ENCODE peak calls at places on chromosomes 2 and 18, in eight cellular contexts. R, H, X, Q, M, W, B and S are unnamed samples.

GRCh38 chr2:19883971-19884720 is 17.6 kb downstream of the TTC32 start:
- DNase-seq in R (no peak), X (no peak), B (no peak), M (no peak), Q (no peak), H (no peak), W (no peak), S (no peak)

GRCh38 chr2:25042321-25043240 is 705 bp downstream of the EFR3B start:
- DNase-seq in Q (no peak), B (peak), H (peak), M (no peak), R (peak), X (peak), W (no peak), S (peak)

GRCh38 chr18:13446581-13447470 is 228.3 kb downstream of the LDLRAD4 start:
- DNase-seq in Q (no peak), X (no peak), W (no peak), M (no peak), R (no peak), B (no peak), H (no peak), S (peak)

GRCh38 chr2:31440764-31441163 is 26.2 kb upstream of the XDH start:
- DNase-seq in Q (no peak), M (no peak), X (no peak), W (no peak), H (no peak), B (no peak), R (no peak), S (no peak)

GRCh38 chr2:217988014-217988839 is 14.6 kb downstream of the TNS1 start:
- DNase-seq in W (peak), R (peak), M (no peak), Q (peak), B (peak), X (peak), H (peak), S (peak)

GRCh38 chr2:218853766-218854165 is 5.8 kb upstream of the WNT6 start:
- DNase-seq in H (no peak), Q (no peak), X (no peak), R (no peak), W (no peak), B (no peak), M (no peak), S (peak)

GRCh38 chr2:20836521-20836920 is 13.6 kb upstream of the LDAH start:
- DNase-seq in M (no peak), H (no peak), Q (no peak), W (no peak), R (no peak), B (no peak), X (no peak), S (no peak)

GRCh38 chr2:101153811-101154210 is 2.6 kb upstream of the TBC1D8 start:
- DNase-seq in R (no peak), B (no peak), W (no peak), Q (no peak), H (no peak), M (no peak), X (no peak), S (no peak)

GRCh38 chr2:232230557-232230956 is 148.0 kb upstream of the ALPP start:
- DNase-seq in Q (no peak), R (no peak), X (no peak), W (no peak), H (peak), M (peak), B (no peak), S (no peak)

GRCh38 chr2:151053661-151053990 is 208.0 kb downstream of the RBM43 start:
- DNase-seq in M (no peak), Q (no peak), B (no peak), R (no peak), H (no peak), W (no peak), X (no peak), S (no peak)

GRCh38 chr2:44751754-44752479 is 189.6 kb upstream of the SIX3 start:
- DNase-seq in R (no peak), B (no peak), Q (no peak), M (no peak), W (no peak), X (no peak), H (peak), S (no peak)

GRCh38 chr18:43692291-43692690 is 415.0 kb upstream of the SYT4 start:
- DNase-seq in B (no peak), R (no peak), Q (no peak), H (no peak), M (peak), X (no peak), W (no peak), S (no peak)

GRCh38 chr2:223311889-223312288 is 259.9 kb downstream of the KCNE4 start:
- DNase-seq in M (no peak), X (no peak), R (no peak), Q (no peak), H (no peak), W (no peak), B (no peak), S (no peak)

GRCh38 chr2:40470817-40471809 is 19.2 kb upstream of the SLC8A1 start:
- DNase-seq in X (no peak), W (no peak), H (no peak), R (no peak), M (no peak), B (no peak), Q (no peak), S (no peak)

GRCh38 chr2:117349687-117350086 is 464.8 kb upstream of the DDX18 start:
- DNase-seq in H (no peak), W (no peak), X (no peak), R (no peak), B (no peak), Q (no peak), M (no peak), S (no peak)

GRCh38 chr18:73407506-73407905 is 539.7 kb upstream of the NETO1 start:
- DNase-seq in M (peak), B (no peak), R (no peak), X (no peak), W (no peak), Q (no peak), H (no peak), S (no peak)

GRCh38 chr18:36729197-36729596 is 99.6 kb downstream of the TPGS2 start:
- DNase-seq in B (no peak), X (no peak), W (no peak), H (no peak), M (no peak), R (no peak), Q (no peak), S (no peak)

GRCh38 chr18:6326566-6326965 is 88.1 kb downstream of the L3MBTL4 start:
- DNase-seq in X (no peak), B (no peak), W (no peak), Q (no peak), M (no peak), H (no peak), R (no peak), S (no peak)

GRCh38 chr2:88626171-88627054 is 851 bp downstream of the EIF2AK3 start:
- DNase-seq in M (no peak), B (peak), H (peak), Q (no peak), R (no peak), W (no peak), X (peak), S (peak)

GRCh38 chr2:235314371-235314915 is 179.4 kb upstream of the AGAP1 start:
- DNase-seq in X (no peak), Q (no peak), H (no peak), B (no peak), W (peak), M (no peak), R (peak), S (peak)

GRCh38 chr2:37026050-37026449 is 58.1 kb downstream of the HEATR5B start:
- DNase-seq in M (no peak), B (no peak), H (peak), Q (no peak), X (no peak), R (no peak), W (no peak), S (peak)